ENCODE peak calls at places on chromosomes 3 and 15, in ten cellular contexts. W is GM20000; A is activated CD8-positive, alpha-beta T cell treated with anti-CD3 and anti-CD28 coated beads for 36 hours; F is kidney; B is CD4-positive, alpha-beta T cell; L is ovary; X is IMR-90; R is Peyer's patch; Y is GM06990; P is breast epithelium. S is an unnamed sample.

GRCh38 chr3:51982352-51982837 is 940 bp upstream of the ACY1 start:
- DNase-seq in W (peak), A (peak), F (no peak), B (no peak), L (no peak), X (no peak), R (peak), Y (no peak), P (no peak), S (no peak)

GRCh38 chr15:25829075-25829474 is 34.1 kb downstream of the ATP10A start:
- DNase-seq in W (no peak), A (no peak), F (no peak), B (no peak), L (no peak), X (peak), R (no peak), Y (no peak), P (no peak), S (no peak)

GRCh38 chr3:192417012-192417411 is 310.3 kb downstream of the FGF12 start:
- DNase-seq in W (no peak), A (no peak), F (no peak), B (no peak), L (no peak), X (no peak), R (no peak), Y (no peak), P (no peak), S (no peak)

GRCh38 chr3:53845881-53846133 is 412 bp downstream of the CHDH start:
- DNase-seq in W (no peak), A (no peak), F (no peak), B (no peak), L (no peak), X (no peak), R (no peak), Y (peak), P (no peak), S (no peak)

GRCh38 chr15:56718560-56718959 is 14.7 kb downstream of the ZNF280D start:
- DNase-seq in W (no peak), A (no peak), F (no peak), B (no peak), L (no peak), X (no peak), R (no peak), Y (no peak), P (no peak), S (no peak)

GRCh38 chr15:66472176-66472999 is 25.2 kb downstream of the SNAPC5 start:
- DNase-seq in W (peak), A (peak), F (no peak), B (peak), L (peak), X (peak), R (no peak), Y (peak), P (no peak), S (no peak)

GRCh38 chr15:65207280-65207679 is 4.0 kb downstream of the CILP start:
- DNase-seq in W (no peak), A (no peak), F (no peak), B (no peak), L (no peak), X (no peak), R (no peak), Y (no peak), P (no peak), S (no peak)

GRCh38 chr3:180563411-180563810 is 38.6 kb upstream of the TTC14 start:
- DNase-seq in W (no peak), A (no peak), F (no peak), B (no peak), L (no peak), X (no peak), R (no peak), Y (no peak), P (no peak), S (no peak)

GRCh38 chr15:73139416-73140082 is 87.3 kb downstream of the NEO1 start:
- DNase-seq in W (no peak), A (no peak), F (no peak), B (no peak), L (no peak), X (peak), R (no peak), Y (no peak), P (no peak), S (no peak)

GRCh38 chr3:53075743-53076140 is 29.9 kb upstream of the SFMBT1 start:
- DNase-seq in W (no peak), A (no peak), F (no peak), B (no peak), L (no peak), X (no peak), R (no peak), Y (no peak), P (peak), S (no peak)

GRCh38 chr3:9770276-9770812 is 597 bp upstream of the CAMK1 start:
- DNase-seq in W (no peak), A (no peak), F (peak), B (no peak), L (peak), X (no peak), R (peak), Y (no peak), P (peak), S (no peak)

GRCh38 chr3:37814547-37814946 is 47.1 kb upstream of the CTDSPL start:
- DNase-seq in W (peak), A (no peak), F (no peak), B (no peak), L (no peak), X (peak), R (no peak), Y (no peak), P (no peak), S (no peak)

GRCh38 chr3:31831526-31832034 is 149.5 kb downstream of the OSBPL10 start:
- DNase-seq in W (no peak), A (no peak), F (no peak), B (no peak), L (no peak), X (no peak), R (no peak), Y (no peak), P (no peak), S (no peak)

GRCh38 chr15:31740203-31740602 is 290.1 kb upstream of the CHRNA7 start:
- DNase-seq in W (no peak), A (no peak), F (no peak), B (no peak), L (no peak), X (no peak), R (no peak), Y (peak), P (no peak), S (no peak)

GRCh38 chr3:118984699-118985098 is 49.9 kb downstream of the IGSF11 start:
- DNase-seq in W (no peak), A (no peak), F (no peak), B (no peak), L (no peak), X (no peak), R (no peak), Y (no peak), P (no peak), S (no peak)

GRCh38 chr3:49839193-49839809 is 17.1 kb downstream of the TRAIP start:
- DNase-seq in W (peak), A (peak), F (peak), B (peak), L (peak), X (peak), R (peak), Y (no peak), P (peak), S (peak)

GRCh38 chr3:178517665-178518366 is 18.4 kb upstream of the KCNMB2 start:
- DNase-seq in W (no peak), A (no peak), F (no peak), B (no peak), L (no peak), X (no peak), R (no peak), Y (no peak), P (no peak), S (no peak)

GRCh38 chr15:38148476-38148875 is 104.2 kb upstream of the SPRED1 start:
- DNase-seq in W (no peak), A (no peak), F (no peak), B (no peak), L (no peak), X (no peak), R (no peak), Y (no peak), P (no peak), S (no peak)

GRCh38 chr3:66518644-66519043 is 17.8 kb upstream of the LRIG1 start:
- DNase-seq in W (no peak), A (no peak), F (no peak), B (no peak), L (no peak), X (no peak), R (no peak), Y (no peak), P (no peak), S (no peak)

GRCh38 chr3:8485943-8486342 is 15.7 kb upstream of the LMCD1 start:
- DNase-seq in W (no peak), A (no peak), F (no peak), B (no peak), L (no peak), X (no peak), R (no peak), Y (no peak), P (no peak), S (no peak)

GRCh38 chr15:25774871-25775270 is 88.3 kb downstream of the ATP10A start:
- DNase-seq in W (no peak), A (no peak), F (no peak), B (no peak), L (no peak), X (no peak), R (no peak), Y (no peak), P (no peak), S (no peak)

GRCh38 chr3:53109190-53109589 is 21.0 kb downstream of the RFT1 start:
- DNase-seq in W (peak), A (peak), F (no peak), B (no peak), L (no peak), X (peak), R (no peak), Y (no peak), P (no peak), S (no peak)

GRCh38 chr3:33060609-33061337 is 36.2 kb downstream of the GLB1 start:
- DNase-seq in W (no peak), A (peak), F (no peak), B (peak), L (no peak), X (no peak), R (peak), Y (peak), P (no peak), S (no peak)

GRCh38 chr3:104452697-104453096 is 914.0 kb upstream of the ALCAM start:
- DNase-seq in W (no peak), A (no peak), F (no peak), B (no peak), L (no peak), X (no peak), R (no peak), Y (no peak), P (no peak), S (no peak)

GRCh38 chr3:54374214-54374855 is 252.0 kb downstream of the CACNA2D3 start:
- DNase-seq in W (peak), A (peak), F (no peak), B (no peak), L (no peak), X (no peak), R (no peak), Y (no peak), P (no peak), S (no peak)

GRCh38 chr15:35933531-35933930 is 387.6 kb upstream of the DPH6 start:
- DNase-seq in W (no peak), A (no peak), F (no peak), B (no peak), L (no peak), X (no peak), R (no peak), Y (no peak), P (no peak), S (no peak)

GRCh38 chr3:20101041-20101440 is 60.8 kb downstream of the KAT2B start:
- DNase-seq in W (no peak), A (no peak), F (no peak), B (no peak), L (no peak), X (no peak), R (no peak), Y (no peak), P (no peak), S (no peak)

GRCh38 chr3:51860703-51861665 is at the start of gene IQCF2:
- DNase-seq in W (peak), A (no peak), F (no peak), B (no peak), L (no peak), X (no peak), R (no peak), Y (peak), P (no peak), S (no peak)

DNA sequence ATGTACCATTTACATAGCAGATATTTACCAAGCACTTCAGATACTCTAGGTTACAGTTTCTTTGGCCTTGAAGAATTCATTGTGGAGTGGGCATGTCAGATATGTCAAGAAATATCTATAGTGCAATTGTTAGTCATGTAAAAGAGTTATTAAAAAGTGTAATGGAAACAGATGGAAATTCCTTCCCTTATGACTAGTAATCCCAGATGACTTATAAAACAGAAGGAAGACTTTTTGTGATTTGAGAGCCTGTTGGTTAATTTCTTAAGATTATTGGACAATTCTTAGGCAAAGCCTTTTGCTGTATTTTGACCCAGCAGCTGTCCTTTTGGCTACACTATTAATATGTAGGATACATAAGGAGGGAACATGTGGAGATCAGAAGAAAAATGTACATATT is 708.9 kb upstream of the NECTIN3 start:
- DNase-seq in W (no peak), A (no peak), F (no peak), B (no peak), L (no peak), X (peak), R (no peak), Y (no peak), P (no peak), S (no peak)
- TF ChIP-seq CTCF in W (no peak), A (no peak), F (no peak), B (no peak), L (no peak), X (no peak), R (no peak), Y (no peak), P (no peak), S (no peak)

GRCh38 chr3:120554727-120555660 is 41.1 kb upstream of the NDUFB4 start:
- DNase-seq in W (no peak), A (no peak), F (no peak), B (no peak), L (no peak), X (no peak), R (no peak), Y (no peak), P (no peak), S (no peak)
- TF ChIP-seq CTCF in W (no peak), A (no peak), F (no peak), B (no peak), L (no peak), X (no peak), R (no peak), Y (no peak), P (no peak), S (no peak)

GRCh38 chr3:127556565-127556964 is 34.0 kb downstream of the TPRA1 start:
- DNase-seq in W (no peak), A (no peak), F (peak), B (no peak), L (no peak), X (no peak), R (no peak), Y (no peak), P (no peak), S (no peak)
- TF ChIP-seq CTCF in W (no peak), A (no peak), F (no peak), B (no peak), L (no peak), X (no peak), R (no peak), Y (peak), P (no peak), S (no peak)

DNA sequence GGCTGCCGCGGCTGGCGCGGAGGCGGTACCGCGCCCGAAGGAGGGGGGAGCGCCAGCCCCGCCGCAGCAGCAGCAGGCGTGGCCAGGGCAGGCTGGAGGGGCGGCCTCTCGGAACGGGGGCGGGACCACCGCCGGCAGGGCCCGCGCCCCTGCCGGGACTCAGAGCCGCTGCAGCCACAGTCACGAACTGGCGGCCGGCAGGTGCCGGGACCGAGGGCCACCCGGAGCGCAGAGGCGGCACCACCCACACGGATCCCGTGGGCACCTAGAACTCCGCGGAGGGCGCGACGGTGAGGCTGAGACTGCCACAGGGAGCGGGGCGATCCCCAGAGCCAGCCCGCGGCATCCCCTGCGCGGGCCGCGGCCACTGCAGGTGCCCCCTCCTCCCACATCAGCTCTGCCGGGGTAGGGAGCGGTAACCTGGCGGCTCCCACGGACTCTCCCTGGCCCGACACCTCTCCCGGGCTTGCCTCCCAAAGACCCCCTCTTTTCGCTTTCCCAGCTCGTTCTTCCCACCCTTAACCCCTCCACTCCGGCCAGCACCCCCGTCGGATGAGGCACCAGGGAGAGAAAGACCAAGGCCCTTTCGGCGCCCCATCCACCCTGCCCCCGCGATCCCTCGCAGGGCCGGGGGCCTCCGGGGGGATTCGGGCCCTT is at the start of gene VWA5B2:
- DNase-seq in W (peak), A (peak), F (peak), B (peak), L (no peak), X (peak), R (peak), Y (peak), P (no peak), S (no peak)
- TF ChIP-seq CTCF in W (no peak), A (no peak), F (no peak), B (peak), L (no peak), X (peak), R (peak), Y (peak), P (no peak), S (no peak)

DNA sequence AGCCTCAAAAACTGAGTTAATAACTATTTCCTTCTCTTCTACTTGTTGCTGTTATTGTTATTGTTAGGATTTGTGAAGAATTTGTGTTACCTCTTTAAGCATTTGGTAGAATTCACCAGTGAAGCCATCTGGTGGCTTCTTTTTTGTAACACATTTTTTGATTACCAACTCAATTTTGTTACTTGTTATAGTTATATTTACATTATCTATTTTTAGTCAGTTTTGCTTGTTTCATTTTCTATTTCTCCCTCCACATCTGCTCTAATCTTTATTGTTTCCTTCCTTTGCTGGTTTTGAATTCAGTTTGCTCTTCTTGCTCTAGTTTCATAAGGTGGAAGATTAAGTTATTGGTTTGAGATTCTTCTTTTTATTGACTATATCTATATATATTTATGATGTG is 3.7 kb upstream of the SLC9C1 start:
- DNase-seq in W (no peak), A (no peak), F (no peak), B (no peak), L (no peak), X (no peak), R (no peak), Y (no peak), P (no peak), S (no peak)
- TF ChIP-seq CTCF in W (no peak), A (no peak), F (no peak), B (no peak), L (no peak), X (no peak), R (no peak), Y (no peak), P (no peak), S (no peak)

GRCh38 chr3:10992946-10993728 is 589 bp downstream of the SLC6A1 start:
- DNase-seq in W (no peak), A (no peak), F (no peak), B (no peak), L (no peak), X (no peak), R (no peak), Y (no peak), P (no peak), S (no peak)

GRCh38 chr3:10988991-10989484 is 3.5 kb upstream of the SLC6A1 start:
- DNase-seq in W (no peak), A (no peak), F (no peak), B (no peak), L (no peak), X (no peak), R (no peak), Y (no peak), P (no peak), S (no peak)

GRCh38 chr3:10993729-10994065 is 1.1 kb downstream of the SLC6A1 start:
- DNase-seq in W (no peak), A (no peak), F (no peak), B (no peak), L (no peak), X (no peak), R (no peak), Y (no peak), P (no peak), S (no peak)

GRCh38 chr3:10994311-10994710 is 1.8 kb downstream of the SLC6A1 start:
- DNase-seq in W (no peak), A (no peak), F (no peak), B (no peak), L (no peak), X (no peak), R (no peak), Y (no peak), P (no peak), S (no peak)

DNA sequence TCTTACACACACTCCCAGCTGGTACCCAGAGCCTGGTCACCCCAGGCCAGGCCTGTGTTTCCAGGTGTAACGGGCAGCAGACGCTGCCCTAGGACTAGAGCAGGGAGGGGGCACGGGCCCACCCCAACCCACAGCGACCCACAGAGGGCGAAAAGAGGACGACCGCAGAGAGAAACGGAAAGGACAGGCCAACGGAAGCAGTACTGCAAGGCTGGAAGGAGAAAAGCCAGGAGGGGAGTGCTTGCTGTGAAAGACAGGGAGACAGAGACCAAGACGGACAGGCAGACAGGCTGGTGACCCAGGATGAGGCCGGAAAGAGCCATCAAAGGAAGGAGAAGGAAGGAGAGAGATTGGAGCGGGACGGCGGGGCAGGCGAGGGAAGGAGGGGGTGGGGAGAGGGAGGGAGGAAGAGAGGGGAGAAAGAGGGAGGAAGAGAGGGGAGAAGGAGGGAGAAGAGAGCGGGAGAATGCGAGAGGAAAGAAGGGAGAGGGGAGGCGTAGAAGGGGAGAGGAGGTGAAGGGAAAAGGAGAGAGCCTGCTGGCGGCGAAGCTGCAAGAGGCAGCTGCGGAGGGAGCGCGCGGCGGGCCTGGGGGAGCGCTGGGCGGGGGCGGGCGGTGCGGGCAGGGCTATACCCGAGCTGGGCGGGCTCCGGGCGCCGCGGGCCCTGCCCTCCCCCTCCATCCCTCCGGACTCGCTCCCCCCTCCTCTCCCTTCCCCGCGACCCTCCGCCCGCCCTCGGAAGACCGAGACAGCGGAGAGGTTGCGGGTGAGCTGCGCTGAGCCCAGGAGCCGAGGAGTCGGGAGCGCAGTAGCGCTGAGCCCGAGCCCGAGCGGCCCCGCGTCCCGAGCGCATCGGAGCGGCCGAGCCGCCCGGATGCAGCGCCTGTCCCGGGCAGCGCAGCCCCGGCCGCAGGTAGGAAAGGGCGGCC is at the start of gene SLC6A1:
- DNase-seq in W (no peak), A (no peak), F (no peak), B (no peak), L (peak), X (no peak), R (no peak), Y (no peak), P (no peak), S (no peak)
- TF ChIP-seq CTCF in W (no peak), A (no peak), F (no peak), B (no peak), L (no peak), X (no peak), R (no peak), Y (no peak), P (no peak), S (no peak)